ENCODE peak calls at places on chromosomes 12 and 14, in eight cellular contexts. B is SK-N-SH, A is GM23248, J is MM.1S, T is OCI-LY7, W is HCT116, M is Karpas-422, X is GM23338. P is an unnamed sample.
A peak's percentile ranks its signal among the peaks of the same experiment; 100 is the strongest.

GRCh38 chr14:96442355-96442754 is 50.4 kb downstream of the AK7 start:
- DNase-seq in B (no peak), A (no peak), J (no peak), T (no peak), W (no peak), M (no peak), X (no peak), P (no peak)

GRCh38 chr14:55889124-55889523 is 229.1 kb upstream of the PELI2 start:
- DNase-seq in B (no peak), A (no peak), J (no peak), T (no peak), W (no peak), M (no peak), X (no peak), P (no peak)

GRCh38 chr12:123519151-123520001 is 14.1 kb downstream of the RILPL1 start:
- DNase-seq in B (no peak), A (peak; percentile 82), J (no peak), T (no peak), W (no peak), M (no peak), X (peak; percentile 38), P (peak; percentile 63)

GRCh38 chr12:88993655-88994054 is 358.6 kb downstream of the DUSP6 start:
- DNase-seq in B (peak; percentile 19), A (peak; percentile 77), J (peak; percentile 66), T (peak; percentile 12), W (peak; percentile 63), M (peak; percentile 76), X (peak; percentile 65), P (peak; percentile 53)

GRCh38 chr12:84814664-84815245 is 97.8 kb downstream of the SLC6A15 start:
- DNase-seq in B (no peak), A (peak; percentile 77), J (no peak), T (no peak), W (no peak), M (no peak), X (no peak), P (no peak)

GRCh38 chr14:104425763-104426691 is 153.5 kb upstream of the C14orf180 start:
- DNase-seq in B (no peak), A (no peak), J (no peak), T (no peak), W (no peak), M (no peak), X (no peak), P (no peak)

GRCh38 chr12:7907009-7907408 is 29.0 kb downstream of the SLC2A3 start:
- DNase-seq in B (peak; percentile 28), A (peak; percentile 52), J (no peak), T (peak; percentile 14), W (peak; percentile 56), M (peak; percentile 56), X (peak; percentile 85), P (peak; percentile 82)

GRCh38 chr12:26838888-26839416 is 6.0 kb upstream of the ITPR2 start:
- DNase-seq in B (no peak), A (no peak), J (no peak), T (no peak), W (no peak), M (no peak), X (no peak), P (no peak)

GRCh38 chr14:58663494-58664111 is 25.8 kb downstream of the DACT1 start:
- DNase-seq in B (peak; percentile 24), A (peak; percentile 71), J (no peak), T (no peak), W (no peak), M (no peak), X (peak; percentile 38), P (peak; percentile 21)

GRCh38 chr12:11920231-11920630 is 150.5 kb upstream of the BCL2L14 start:
- DNase-seq in B (no peak), A (no peak), J (no peak), T (no peak), W (no peak), M (no peak), X (no peak), P (no peak)

GRCh38 chr14:58738189-58738836 is 100.6 kb downstream of the DACT1 start:
- DNase-seq in B (no peak), A (peak; percentile 91), J (no peak), T (no peak), W (no peak), M (no peak), X (no peak), P (no peak)

GRCh38 chr12:73841963-73842362 is 695.7 kb upstream of the ATXN7L3B start:
- DNase-seq in B (no peak), A (no peak), J (no peak), T (no peak), W (no peak), M (no peak), X (no peak), P (no peak)

DNA sequence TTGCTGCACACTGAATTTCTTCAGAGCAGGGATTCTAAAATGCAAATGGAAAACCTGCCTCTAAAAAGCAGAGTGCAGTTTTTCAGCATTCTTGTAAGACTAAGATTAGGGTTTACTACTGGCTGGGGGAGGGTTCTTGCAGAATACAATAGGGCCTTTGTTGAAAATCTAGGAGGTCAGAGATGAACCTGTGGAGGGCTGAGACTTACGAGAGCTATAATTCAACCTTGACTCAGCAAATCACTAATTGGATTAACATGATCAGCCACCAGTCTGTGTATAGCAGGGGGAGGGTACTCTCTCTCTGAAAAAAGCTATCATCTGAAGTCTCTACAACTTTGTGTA is 92.6 kb upstream of the HIF1A start:
- DNase-seq in B (no peak), A (no peak), J (no peak), T (no peak), W (no peak), M (peak; percentile 68), X (no peak), P (no peak)
- H3K9me2 ChIP-seq in B (no peaks in the 10 kb centered on the region), A (no peaks in the 10 kb centered on the region), J (no peaks in the 10 kb centered on the region), T (no peaks in the 10 kb centered on the region), W (no peaks in the 10 kb centered on the region), M (no peaks in the 10 kb centered on the region), X (peaks cover 3% of the 10 kb centered on the region), P (no peaks in the 10 kb centered on the region)

DNA sequence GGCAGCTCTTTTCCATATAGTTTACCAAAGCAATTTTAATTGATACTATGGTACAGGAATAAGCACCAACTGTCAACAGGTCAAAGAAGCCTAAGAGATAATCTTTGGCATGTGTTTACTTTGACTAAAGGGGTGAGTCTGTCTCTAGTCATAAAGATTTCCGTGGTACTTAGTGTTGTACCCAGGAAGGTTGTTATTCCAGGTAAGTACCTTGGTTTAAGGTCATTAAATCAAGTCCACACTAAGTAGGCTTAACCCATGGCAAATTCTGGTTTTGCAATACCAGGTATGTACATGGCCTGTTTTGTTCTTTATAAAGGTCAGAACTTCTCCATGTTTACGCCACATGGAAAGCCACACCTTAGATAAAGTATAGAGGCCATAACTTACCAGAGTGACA is 10.0 kb downstream of the MAX start:
- DNase-seq in B (no peak), A (no peak), J (no peak), T (no peak), W (no peak), M (no peak), X (no peak), P (no peak)
- H3K4me1 ChIP-seq in B (peaks cover 22% of the 10 kb centered on the region), A (peaks cover 17% of the 10 kb centered on the region), J (no peaks in the 10 kb centered on the region), T (no peaks in the 10 kb centered on the region), W (no peaks in the 10 kb centered on the region), M (peaks cover 8% of the 10 kb centered on the region), X (no peaks in the 10 kb centered on the region), P (peaks cover 22% of the 10 kb centered on the region)

GRCh38 chr14:39113685-39114072 is 444 bp upstream of the GEMIN2 start:
- DNase-seq in B (no peak), A (no peak), J (peak; percentile 7), T (no peak), W (no peak), M (no peak), X (no peak), P (no peak)
- H3K9me2 ChIP-seq in B (no peaks in the 10 kb centered on the region), A (no peaks in the 10 kb centered on the region), J (no peaks in the 10 kb centered on the region), T (no peaks in the 10 kb centered on the region), W (no peaks in the 10 kb centered on the region), M (no peaks in the 10 kb centered on the region), X (no peaks in the 10 kb centered on the region), P (no peaks in the 10 kb centered on the region)

GRCh38 chr14:74620923-74621322 is 8.9 kb upstream of the LTBP2 start:
- DNase-seq in B (no peak), A (no peak), J (no peak), T (no peak), W (no peak), M (no peak), X (no peak), P (no peak)
- H3K4me1 ChIP-seq in B (peaks cover 14% of the 10 kb centered on the region), A (peaks cover 50% of the 10 kb centered on the region), J (no peaks in the 10 kb centered on the region), T (peaks cover 14% of the 10 kb centered on the region), W (peaks cover 64% of the 10 kb centered on the region), M (peaks cover 12% of the 10 kb centered on the region), X (peaks cover 9% of the 10 kb centered on the region), P (peaks cover 25% of the 10 kb centered on the region)

GRCh38 chr12:122517877-122518276 is 8.9 kb downstream of the RSRC2 start:
- DNase-seq in B (no peak), A (peak; percentile 94), J (no peak), T (no peak), W (no peak), M (no peak), X (no peak), P (peak; percentile 46)

GRCh38 chr12:122516544-122517361 is 10.0 kb downstream of the RSRC2 start:
- DNase-seq in B (no peak), A (no peak), J (no peak), T (no peak), W (no peak), M (no peak), X (no peak), P (no peak)

GRCh38 chr12:122513660-122514059 is 12.9 kb upstream of the ZCCHC8 start:
- DNase-seq in B (no peak), A (no peak), J (no peak), T (no peak), W (no peak), M (no peak), X (no peak), P (no peak)

GRCh38 chr12:122518908-122519307 is 7.8 kb downstream of the RSRC2 start:
- DNase-seq in B (no peak), A (peak; percentile 35), J (no peak), T (no peak), W (no peak), M (no peak), X (no peak), P (no peak)

GRCh38 chr12:122515275-122515674 is 11.5 kb downstream of the RSRC2 start:
- DNase-seq in B (no peak), A (no peak), J (no peak), T (no peak), W (no peak), M (no peak), X (no peak), P (no peak)
- H3K9me2 ChIP-seq in B (no peaks in the 10 kb centered on the region), A (no peaks in the 10 kb centered on the region), J (no peaks in the 10 kb centered on the region), T (no peaks in the 10 kb centered on the region), W (no peaks in the 10 kb centered on the region), M (no peaks in the 10 kb centered on the region), X (no peaks in the 10 kb centered on the region), P (no peaks in the 10 kb centered on the region)

P was measured in hepatocyte.